ENCODE peak calls at places on chromosome 6, in nine cellular contexts. One of them, this sample, is unnamed.

GRCh38 chr6:22613695-22614094 is 44.3 kb downstream of the HDGFL1 start:
- DNase-seq in bronchial epithelial cell: peak; percentile 68
- DNase-seq in BE2C: no peak
- DNase-seq in adrenal gland: no peak
- DNase-seq in body of pancreas: no peak
- DNase-seq in K562: no peak
- DNase-seq in PC-9: no peak
- DNase-seq in right lobe of liver: no peak
- DNase-seq in GM06990: no peak
- DNase-seq in this sample: peak; percentile 58

GRCh38 chr6:135498178-135498841 is 770 bp upstream of the AHI1 start:
- DNase-seq in PC-9: peak; percentile 88
- DNase-seq in GM06990: no peak
- DNase-seq in right lobe of liver: peak; percentile 50
- DNase-seq in body of pancreas: peak; percentile 88
- DNase-seq in BE2C: peak; percentile 72
- DNase-seq in adrenal gland: peak; percentile 88
- DNase-seq in bronchial epithelial cell: peak; percentile 82
- DNase-seq in K562: peak; percentile 71
- DNase-seq in this sample: peak; percentile 68

GRCh38 chr6:24139080-24139479 is 13.1 kb downstream of the NRSN1 start:
- DNase-seq in K562: no peak
- DNase-seq in body of pancreas: no peak
- DNase-seq in BE2C: no peak
- DNase-seq in bronchial epithelial cell: no peak
- DNase-seq in GM06990: no peak
- DNase-seq in adrenal gland: no peak
- DNase-seq in PC-9: no peak
- DNase-seq in right lobe of liver: no peak
- DNase-seq in this sample: no peak

GRCh38 chr6:138480279-138480949 is 18.9 kb downstream of the NHSL1 start:
- DNase-seq in PC-9: no peak
- DNase-seq in GM06990: no peak
- DNase-seq in BE2C: no peak
- DNase-seq in adrenal gland: no peak
- DNase-seq in bronchial epithelial cell: no peak
- DNase-seq in K562: no peak
- DNase-seq in right lobe of liver: no peak
- DNase-seq in body of pancreas: no peak
- DNase-seq in this sample: no peak

GRCh38 chr6:84847349-84848160 is 83.2 kb upstream of the TBX18 start:
- DNase-seq in PC-9: no peak
- DNase-seq in body of pancreas: no peak
- DNase-seq in K562: peak; percentile 13
- DNase-seq in right lobe of liver: no peak
- DNase-seq in GM06990: no peak
- DNase-seq in BE2C: no peak
- DNase-seq in adrenal gland: no peak
- DNase-seq in bronchial epithelial cell: peak; percentile 78
- DNase-seq in this sample: no peak

GRCh38 chr6:116200619-116201249 is 53.1 kb downstream of the TSPYL4 start:
- DNase-seq in body of pancreas: no peak
- DNase-seq in GM06990: no peak
- DNase-seq in PC-9: no peak
- DNase-seq in adrenal gland: no peak
- DNase-seq in K562: no peak
- DNase-seq in bronchial epithelial cell: peak; percentile 93
- DNase-seq in right lobe of liver: no peak
- DNase-seq in BE2C: no peak
- DNase-seq in this sample: no peak

GRCh38 chr6:82841309-82841708 is 224.3 kb downstream of the UBE3D start:
- DNase-seq in PC-9: no peak
- DNase-seq in bronchial epithelial cell: no peak
- DNase-seq in BE2C: no peak
- DNase-seq in adrenal gland: no peak
- DNase-seq in body of pancreas: no peak
- DNase-seq in right lobe of liver: no peak
- DNase-seq in GM06990: no peak
- DNase-seq in K562: no peak
- DNase-seq in this sample: no peak

GRCh38 chr6:12010635-12011275 is 1.4 kb upstream of the HIVEP1 start:
- DNase-seq in right lobe of liver: peak; percentile 86
- DNase-seq in K562: peak; percentile 55
- DNase-seq in PC-9: no peak
- DNase-seq in BE2C: peak; percentile 71
- DNase-seq in adrenal gland: peak; percentile 80
- DNase-seq in body of pancreas: peak; percentile 72
- DNase-seq in GM06990: peak; percentile 81
- DNase-seq in bronchial epithelial cell: no peak
- DNase-seq in this sample: no peak

GRCh38 chr6:167119680-167120556 is 3.0 kb upstream of the CCR6 start:
- DNase-seq in body of pancreas: no peak
- DNase-seq in K562: peak; percentile 29
- DNase-seq in adrenal gland: no peak
- DNase-seq in GM06990: no peak
- DNase-seq in BE2C: no peak
- DNase-seq in bronchial epithelial cell: no peak
- DNase-seq in right lobe of liver: no peak
- DNase-seq in PC-9: no peak
- DNase-seq in this sample: no peak

GRCh38 chr6:150537893-150538292 is 61.8 kb upstream of the PLEKHG1 start:
- DNase-seq in right lobe of liver: no peak
- DNase-seq in bronchial epithelial cell: no peak
- DNase-seq in BE2C: no peak
- DNase-seq in K562: no peak
- DNase-seq in body of pancreas: peak; percentile 20
- DNase-seq in PC-9: no peak
- DNase-seq in adrenal gland: peak; percentile 16
- DNase-seq in GM06990: no peak
- DNase-seq in this sample: no peak

GRCh38 chr6:121506761-121507754 is 71.6 kb downstream of the GJA1 start:
- DNase-seq in right lobe of liver: no peak
- DNase-seq in body of pancreas: no peak
- DNase-seq in BE2C: no peak
- DNase-seq in PC-9: no peak
- DNase-seq in GM06990: no peak
- DNase-seq in K562: no peak
- DNase-seq in adrenal gland: peak; percentile 49
- DNase-seq in bronchial epithelial cell: peak; percentile 80
- DNase-seq in this sample: no peak

GRCh38 chr6:44667668-44668390 is 280.3 kb downstream of the CDC5L start:
- DNase-seq in K562: peak; percentile 43
- DNase-seq in GM06990: no peak
- DNase-seq in BE2C: peak; percentile 40
- DNase-seq in PC-9: no peak
- DNase-seq in right lobe of liver: peak; percentile 63
- DNase-seq in bronchial epithelial cell: no peak
- DNase-seq in adrenal gland: peak; percentile 44
- DNase-seq in body of pancreas: peak; percentile 25
- DNase-seq in this sample: no peak

GRCh38 chr6:26607434-26608230 is 10.9 kb downstream of the ABT1 start:
- DNase-seq in GM06990: peak; percentile 33
- DNase-seq in K562: peak; percentile 74
- DNase-seq in bronchial epithelial cell: peak; percentile 50
- DNase-seq in body of pancreas: peak; percentile 65
- DNase-seq in BE2C: peak; percentile 52
- DNase-seq in right lobe of liver: no peak
- DNase-seq in adrenal gland: peak; percentile 41
- DNase-seq in PC-9: peak; percentile 49
- DNase-seq in this sample: no peak

GRCh38 chr6:36243562-36244212 is 26.2 kb upstream of the PNPLA1 start:
- DNase-seq in body of pancreas: no peak
- DNase-seq in K562: no peak
- DNase-seq in BE2C: no peak
- DNase-seq in bronchial epithelial cell: no peak
- DNase-seq in PC-9: no peak
- DNase-seq in right lobe of liver: no peak
- DNase-seq in adrenal gland: no peak
- DNase-seq in GM06990: no peak
- DNase-seq in this sample: no peak

GRCh38 chr6:36246511-36247268 is 23.2 kb upstream of the PNPLA1 start:
- DNase-seq in right lobe of liver: no peak
- DNase-seq in bronchial epithelial cell: peak; percentile 73
- DNase-seq in PC-9: peak; percentile 43
- DNase-seq in adrenal gland: no peak
- DNase-seq in BE2C: no peak
- DNase-seq in body of pancreas: no peak
- DNase-seq in K562: no peak
- DNase-seq in GM06990: no peak
- DNase-seq in this sample: no peak

GRCh38 chr6:36247691-36248090 is 22.2 kb upstream of the PNPLA1 start:
- DNase-seq in body of pancreas: no peak
- DNase-seq in K562: no peak
- DNase-seq in right lobe of liver: no peak
- DNase-seq in GM06990: no peak
- DNase-seq in BE2C: no peak
- DNase-seq in bronchial epithelial cell: peak; percentile 46
- DNase-seq in PC-9: no peak
- DNase-seq in adrenal gland: no peak
- DNase-seq in this sample: no peak

GRCh38 chr6:36244641-36245280 is 25.1 kb upstream of the PNPLA1 start:
- DNase-seq in PC-9: no peak
- DNase-seq in K562: peak; percentile 62
- DNase-seq in adrenal gland: no peak
- DNase-seq in bronchial epithelial cell: no peak
- DNase-seq in GM06990: no peak
- DNase-seq in BE2C: no peak
- DNase-seq in right lobe of liver: no peak
- DNase-seq in body of pancreas: no peak
- DNase-seq in this sample: no peak

DNA sequence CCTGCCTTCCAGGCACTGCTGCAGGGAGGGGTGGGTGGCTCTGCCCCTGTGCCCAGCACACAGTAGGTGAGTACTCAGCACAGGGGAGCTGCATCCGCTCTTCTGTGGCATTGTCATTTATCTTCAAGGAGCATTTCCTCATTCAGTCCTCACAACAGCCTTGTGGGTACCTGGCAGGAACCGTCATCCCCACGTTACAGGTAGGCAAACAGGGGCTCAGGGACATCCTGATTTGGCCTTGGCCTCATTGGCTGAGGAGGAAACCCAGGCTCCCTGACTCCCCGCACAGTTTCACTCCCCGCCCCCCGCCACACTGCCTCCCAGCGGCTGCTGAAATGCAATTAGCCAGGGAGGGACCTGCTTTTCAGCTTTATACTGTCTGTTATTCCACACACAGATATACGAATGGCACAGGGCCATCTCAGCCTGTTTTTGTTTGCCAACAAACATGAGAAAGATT is 24.3 kb upstream of the PNPLA1 start:
- DNase-seq in body of pancreas: peak; percentile 28
- DNase-seq in K562: peak; percentile 49
- DNase-seq in PC-9: no peak
- DNase-seq in bronchial epithelial cell: no peak
- DNase-seq in GM06990: peak; percentile 25
- DNase-seq in adrenal gland: no peak
- DNase-seq in right lobe of liver: no peak
- DNase-seq in BE2C: peak; percentile 66
- DNase-seq in this sample: no peak
- TF ChIP-seq CTCF in body of pancreas: no peak
- TF ChIP-seq CTCF in K562: peak; percentile 61
- TF ChIP-seq CTCF in PC-9: no peak
- TF ChIP-seq CTCF in bronchial epithelial cell: peak; percentile 16
- TF ChIP-seq CTCF in GM06990: peak; percentile 61
- TF ChIP-seq CTCF in adrenal gland: no peak
- TF ChIP-seq CTCF in right lobe of liver: no peak
- TF ChIP-seq CTCF in BE2C: peak; percentile 54
- TF ChIP-seq CTCF in this sample: peak; percentile 2

DNA sequence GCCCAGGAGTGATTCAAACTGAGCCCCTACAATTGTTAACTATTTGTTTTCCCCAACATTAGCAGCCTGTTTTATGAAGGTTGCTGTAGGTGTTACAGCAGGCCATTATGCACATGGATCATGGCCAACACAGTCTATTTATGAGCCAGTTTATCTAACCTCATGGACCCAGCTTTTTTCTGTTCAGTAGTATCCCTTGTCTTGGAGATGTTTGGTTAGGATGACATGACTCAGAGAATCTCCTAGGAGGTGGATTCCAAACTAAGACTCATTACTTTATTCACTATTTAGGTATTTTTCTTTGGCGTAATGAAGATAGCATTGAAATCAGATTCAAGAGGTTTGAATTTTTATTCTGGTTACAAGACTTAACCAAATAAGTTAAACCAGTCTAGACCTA is 62.8 kb upstream of the TFB1M start:
- DNase-seq in body of pancreas: no peak
- DNase-seq in right lobe of liver: no peak
- DNase-seq in GM06990: no peak
- DNase-seq in BE2C: no peak
- DNase-seq in adrenal gland: no peak
- DNase-seq in PC-9: no peak
- DNase-seq in bronchial epithelial cell: peak; percentile 80
- DNase-seq in K562: no peak
- DNase-seq in this sample: peak; percentile 53
- H3K4me3 ChIP-seq in body of pancreas: no peak overlapping the region
- H3K4me3 ChIP-seq in right lobe of liver: no peak overlapping the region
- H3K4me3 ChIP-seq in GM06990: no peak overlapping the region
- H3K4me3 ChIP-seq in BE2C: no peak overlapping the region
- H3K4me3 ChIP-seq in adrenal gland: no peak overlapping the region
- H3K4me3 ChIP-seq in PC-9: no peak overlapping the region
- H3K4me3 ChIP-seq in bronchial epithelial cell: no peak overlapping the region
- H3K4me3 ChIP-seq in K562: no peak overlapping the region
- H3K4me3 ChIP-seq in this sample: no peak overlapping the region

DNA sequence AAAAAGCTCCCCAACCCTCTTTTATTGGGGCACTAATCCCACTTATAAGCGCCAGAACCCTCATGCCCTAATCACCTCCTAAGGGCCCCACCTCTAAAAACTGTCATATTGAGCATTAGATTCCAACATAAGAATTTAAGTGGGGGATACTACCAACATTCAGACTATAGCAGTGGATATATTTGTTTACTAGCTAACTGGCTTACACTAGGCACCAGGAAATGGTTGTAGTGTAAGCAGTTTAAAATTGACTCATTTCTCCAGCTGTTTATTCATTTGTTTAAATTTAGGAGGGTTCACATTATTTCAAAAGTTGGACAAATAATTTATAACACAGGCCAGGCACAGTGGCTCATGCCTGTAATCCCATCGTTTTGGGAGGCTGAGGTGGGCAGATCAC is 22.9 kb downstream of the MTO1 start:
- DNase-seq in PC-9: no peak
- DNase-seq in BE2C: no peak
- DNase-seq in body of pancreas: no peak
- DNase-seq in GM06990: no peak
- DNase-seq in K562: no peak
- DNase-seq in bronchial epithelial cell: no peak
- DNase-seq in right lobe of liver: no peak
- DNase-seq in adrenal gland: no peak
- DNase-seq in this sample: no peak
- H3K36me3 ChIP-seq in PC-9: peaks cover 42% of the 10 kb centered on the region
- H3K36me3 ChIP-seq in BE2C: peaks cover 75% of the 10 kb centered on the region
- H3K36me3 ChIP-seq in body of pancreas: peaks cover 15% of the 10 kb centered on the region
- H3K36me3 ChIP-seq in GM06990: peaks cover 22% of the 10 kb centered on the region
- H3K36me3 ChIP-seq in K562: peaks cover 87% of the 10 kb centered on the region
- H3K36me3 ChIP-seq in bronchial epithelial cell: peaks cover 16% of the 10 kb centered on the region
- H3K36me3 ChIP-seq in right lobe of liver: peaks cover 91% of the 10 kb centered on the region
- H3K36me3 ChIP-seq in adrenal gland: peaks cover 72% of the 10 kb centered on the region
- H3K36me3 ChIP-seq in this sample: no peaks in the 10 kb centered on the region

DNA sequence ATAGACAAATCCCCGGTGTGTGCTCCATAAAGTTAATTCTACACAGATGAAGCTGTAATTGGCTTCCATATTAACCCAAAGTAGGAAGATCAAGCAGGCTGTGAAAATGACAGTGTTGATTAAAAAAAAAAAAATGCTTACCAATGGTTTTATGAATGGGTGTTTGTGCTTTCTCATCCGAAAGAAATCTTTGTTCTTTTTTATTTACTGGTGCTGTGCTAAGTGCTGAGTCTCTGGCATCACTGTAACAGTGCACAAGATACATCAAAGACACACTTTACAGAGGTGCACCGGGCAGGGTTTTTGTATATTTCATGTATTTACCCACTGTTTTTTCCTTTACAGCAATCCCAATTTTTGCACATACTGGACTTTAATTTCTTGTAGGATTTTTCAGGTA is 803.9 kb downstream of the TFAP2A start:
- DNase-seq in GM06990: no peak
- DNase-seq in adrenal gland: no peak
- DNase-seq in PC-9: no peak
- DNase-seq in K562: no peak
- DNase-seq in body of pancreas: no peak
- DNase-seq in right lobe of liver: no peak
- DNase-seq in BE2C: no peak
- DNase-seq in bronchial epithelial cell: no peak
- DNase-seq in this sample: no peak
- TF ChIP-seq CTCF in GM06990: no peak
- TF ChIP-seq CTCF in adrenal gland: no peak
- TF ChIP-seq CTCF in PC-9: no peak
- TF ChIP-seq CTCF in K562: no peak
- TF ChIP-seq CTCF in body of pancreas: no peak
- TF ChIP-seq CTCF in right lobe of liver: no peak
- TF ChIP-seq CTCF in BE2C: no peak
- TF ChIP-seq CTCF in bronchial epithelial cell: no peak
- TF ChIP-seq CTCF in this sample: no peak